ENCODE peak calls at places on chromosomes 5 and 9, in four cellular contexts. F, W, Y and A are unnamed samples.

GRCh38 chr9:117063721-117064471 is 351.0 kb downstream of the ASTN2 start:
- DNase-seq in F (no peak), Y (no peak), W (no peak), A (no peak)

GRCh38 chr5:4513381-4513780 is 626.7 kb upstream of the ADAMTS16 start:
- DNase-seq in W (no peak), Y (no peak), F (no peak), A (no peak)

GRCh38 chr9:131477367-131477766 is 25.4 kb upstream of the POMT1 start:
- DNase-seq in Y (no peak), F (no peak), W (no peak), A (no peak)

GRCh38 chr5:109324941-109325340 is 84.8 kb downstream of the PJA2 start:
- DNase-seq in F (no peak), Y (no peak), W (peak; percentile 9), A (no peak)

GRCh38 chr9:2524601-2525000 is 97.0 kb upstream of the VLDLR start:
- DNase-seq in Y (no peak), F (no peak), W (no peak), A (no peak)

GRCh38 chr5:112059601-112060135 is 302.7 kb upstream of the NREP start:
- DNase-seq in Y (no peak), W (no peak), F (no peak), A (no peak)

GRCh38 chr9:135670721-135671590 is 7.8 kb downstream of the LCN9 start:
- DNase-seq in W (no peak), Y (no peak), F (no peak), A (no peak)

GRCh38 chr9:116267021-116267420 is 113.4 kb downstream of the PAPPA start:
- DNase-seq in W (peak; percentile 53), Y (peak; percentile 60), F (no peak), A (no peak)

GRCh38 chr5:96963267-96963666 is 27.4 kb downstream of the LNPEP start:
- DNase-seq in W (peak; percentile 39), Y (peak; percentile 51), F (no peak), A (no peak)

GRCh38 chr9:84375954-84376353 is 35.4 kb upstream of the SLC28A3 start:
- DNase-seq in F (no peak), Y (no peak), W (no peak), A (no peak)

GRCh38 chr9:84339523-84339922 is 1.0 kb downstream of the SLC28A3 start:
- DNase-seq in F (no peak), W (no peak), Y (no peak), A (no peak)

GRCh38 chr9:134537891-134538520 is 103.6 kb upstream of the COL5A1 start:
- DNase-seq in W (no peak), F (no peak), Y (no peak), A (no peak)

GRCh38 chr9:92035146-92035545 is 80.1 kb downstream of the SPTLC1 start:
- DNase-seq in Y (no peak), W (peak; percentile 13), F (no peak), A (no peak)

GRCh38 chr9:125889524-125890473 is 142.6 kb downstream of the PBX3 start:
- DNase-seq in W (peak; percentile 75), F (no peak), Y (no peak), A (peak; percentile 25)

GRCh38 chr9:134382733-134383132 is 56.5 kb downstream of the RXRA start:
- DNase-seq in F (no peak), Y (no peak), W (no peak), A (no peak)

GRCh38 chr9:94056442-94056974 is 27.8 kb upstream of the PTPDC1 start:
- DNase-seq in Y (no peak), W (peak; percentile 68), F (no peak), A (no peak)

GRCh38 chr9:113993838-113994540 is 84.1 kb downstream of the AMBP start:
- DNase-seq in F (no peak), Y (peak; percentile 12), W (no peak), A (no peak)

GRCh38 chr5:40333459-40334241 is 346.1 kb upstream of the PTGER4 start:
- DNase-seq in W (peak; percentile 55), F (no peak), Y (no peak), A (no peak)

GRCh38 chr9:38339496-38339895 is 53.0 kb upstream of the ALDH1B1 start:
- DNase-seq in F (no peak), W (peak; percentile 47), Y (no peak), A (no peak)

GRCh38 chr5:156593546-156593945 is 256.5 kb upstream of the PPP1R2B start:
- DNase-seq in F (no peak), Y (no peak), W (no peak), A (no peak)

GRCh38 chr5:82358454-82358853 is 80.3 kb upstream of the RPS23 start:
- DNase-seq in W (no peak), Y (no peak), F (no peak), A (no peak)

GRCh38 chr5:61924251-61924650 is 381.8 kb upstream of the KIF2A start:
- DNase-seq in F (no peak), W (no peak), Y (no peak), A (no peak)

GRCh38 chr5:175494271-175495183 is 16.2 kb downstream of the SFXN1 start:
- DNase-seq in F (no peak), Y (peak; percentile 52), W (no peak), A (no peak)

GRCh38 chr9:20898885-20899554 is 132.4 kb downstream of the HACD4 start:
- DNase-seq in Y (peak; percentile 12), W (peak; percentile 28), F (no peak), A (no peak)

GRCh38 chr9:95874989-95875304 is 544 bp upstream of the ERCC6L2 start:
- DNase-seq in F (peak; percentile 23), Y (no peak), W (peak; percentile 77), A (peak; percentile 73)

GRCh38 chr9:21070171-21070571 is 7.6 kb downstream of the IFNB1 start:
- DNase-seq in W (peak; percentile 94), F (no peak), Y (peak; percentile 80), A (no peak)

GRCh38 chr5:144187699-144188294 is 17.1 kb downstream of the KCTD16 start:
- DNase-seq in Y (peak; percentile 96), F (peak; percentile 65), W (peak; percentile 95), A (peak; percentile 85)

GRCh38 chr9:99680191-99680590 is 141.5 kb upstream of the NR4A3 start:
- DNase-seq in W (peak; percentile 67), F (no peak), Y (no peak), A (no peak)

GRCh38 chr9:79263666-79264460 is 307.9 kb upstream of the TLE4 start:
- DNase-seq in F (no peak), Y (peak; percentile 12), W (no peak), A (no peak)

GRCh38 chr9:123044556-123044955 is 11.1 kb downstream of the GPR21 start:
- DNase-seq in W (peak; percentile 88), Y (peak; percentile 52), F (no peak), A (no peak)

GRCh38 chr5:53739111-53739510 is 178.7 kb downstream of the NDUFS4 start:
- DNase-seq in W (no peak), F (no peak), Y (no peak), A (no peak)

GRCh38 chr9:4574657-4575243 is 84.5 kb downstream of the SLC1A1 start:
- DNase-seq in W (no peak), F (no peak), Y (no peak), A (no peak)

GRCh38 chr5:30042677-30043076 is 1150.8 kb upstream of the CDH6 start:
- DNase-seq in W (no peak), Y (no peak), F (no peak), A (no peak)

GRCh38 chr9:18385676-18386075 is 88.3 kb upstream of the ADAMTSL1 start:
- DNase-seq in Y (no peak), F (no peak), W (no peak), A (no peak)

GRCh38 chr5:160787247-160787646 is 64.8 kb downstream of the ATP10B start:
- DNase-seq in F (no peak), Y (no peak), W (no peak), A (no peak)

GRCh38 chr9:69253057-69253456 is 72.0 kb upstream of the ENTREP1 start:
- DNase-seq in Y (no peak), W (peak; percentile 53), F (no peak), A (no peak)

GRCh38 chr9:126558051-126558665 is 55.6 kb upstream of the LMX1B start:
- DNase-seq in F (peak; percentile 24), W (peak; percentile 71), Y (peak; percentile 19), A (peak; percentile 25)